ENCODE peak calls at places on chromosomes 2 and 18, in ten cellular contexts. D is iPS DF 19.7; A is NCI-H524; Z is activated CD4-positive, CD25-positive, alpha-beta regulatory T cell; W is Kasumi-1; L is GOT3; B is activated T-cell treated with anti-CD3 and anti-CD28 coated beads, Interleukin-2, amount 50 U/mL, for 1 hour; T is HT-29; C is activated gamma-delta T cell treated with anti-CD3 and anti-CD28 coated beads, Interleukin-2, amount 50 U/mL, for 16 hours; P is hepatocyte. K is an unnamed sample.
A peak's percentile ranks its signal among the peaks of the same experiment; 100 is the strongest.

GRCh38 chr2:133054297-133054696 is 384.3 kb upstream of the LYPD1 start:
- DNase-seq in W (no peak), A (no peak), D (no peak), C (no peak), T (no peak), Z (no peak), P (no peak), L (no peak), B (no peak), K (peak; percentile 4)

GRCh38 chr18:61556862-61557261 is 223.6 kb downstream of the CDH20 start:
- DNase-seq in P (no peak), Z (no peak), D (no peak), T (no peak), A (no peak), B (no peak), L (no peak), C (no peak), W (no peak), K (no peak)

GRCh38 chr2:130829020-130829419 is 7.7 kb upstream of the ARHGEF4 start:
- DNase-seq in T (no peak), Z (no peak), W (no peak), C (no peak), D (no peak), A (no peak), B (no peak), P (peak; percentile 43), L (no peak), K (no peak)

GRCh38 chr18:9647496-9648323 is 33.4 kb upstream of the PPP4R1 start:
- DNase-seq in Z (no peak), T (no peak), W (no peak), L (no peak), B (no peak), C (no peak), A (no peak), P (no peak), D (no peak), K (no peak)

GRCh38 chr2:223967981-223968380 is 10.7 kb downstream of the MRPL44 start:
- DNase-seq in L (no peak), Z (no peak), P (no peak), T (no peak), C (no peak), B (no peak), D (no peak), W (no peak), A (no peak), K (no peak)

GRCh38 chr2:176166260-176166659 is 9.2 kb downstream of the HOXD3 start:
- DNase-seq in A (no peak), W (no peak), Z (no peak), T (no peak), P (no peak), C (no peak), L (no peak), B (no peak), D (no peak), K (peak; percentile 44)

GRCh38 chr2:65386340-65386739 is 46.1 kb downstream of the SPRED2 start:
- DNase-seq in W (no peak), Z (no peak), D (no peak), B (no peak), P (no peak), T (no peak), A (no peak), C (no peak), L (no peak), K (no peak)

GRCh38 chr2:196939381-196939780 is 12.9 kb upstream of the PGAP1 start:
- DNase-seq in A (no peak), C (no peak), T (peak; percentile 1), D (no peak), W (no peak), Z (no peak), P (no peak), L (no peak), B (no peak), K (no peak)

GRCh38 chr2:105445498-105445897 is 46.6 kb upstream of the FHL2 start:
- DNase-seq in A (no peak), L (no peak), C (no peak), W (no peak), Z (no peak), T (no peak), B (no peak), P (no peak), D (no peak), K (no peak)

GRCh38 chr2:165462433-165462832 is 7.1 kb upstream of the CSRNP3 start:
- DNase-seq in B (no peak), D (no peak), T (no peak), L (no peak), Z (no peak), C (no peak), A (peak; percentile 96), W (no peak), P (no peak), K (no peak)

GRCh38 chr18:7617738-7618422 is 50.8 kb downstream of the PTPRM start:
- DNase-seq in C (no peak), Z (no peak), W (no peak), P (peak; percentile 37), D (no peak), L (no peak), A (no peak), T (no peak), B (no peak), K (peak; percentile 56)

GRCh38 chr2:51237626-51238271 is 205.8 kb upstream of the NRXN1 start:
- DNase-seq in W (no peak), T (no peak), A (no peak), B (no peak), C (no peak), P (no peak), Z (no peak), L (no peak), D (no peak), K (no peak)

GRCh38 chr2:112275314-112275886 is at the start of gene ZC3H6:
- DNase-seq in W (peak; percentile 94), B (peak; percentile 100), A (peak; percentile 91), C (peak; percentile 99), D (peak; percentile 83), L (peak; percentile 97), P (peak; percentile 98), T (peak; percentile 96), Z (peak; percentile 98), K (peak; percentile 99)

GRCh38 chr18:56278643-56279042 is 359.7 kb downstream of the TXNL1 start:
- DNase-seq in D (no peak), B (no peak), W (no peak), C (no peak), T (no peak), L (no peak), Z (no peak), A (no peak), P (no peak), K (no peak)

GRCh38 chr2:9950521-9951271 is 797 bp upstream of the GRHL1 start:
- DNase-seq in T (peak; percentile 39), Z (peak; percentile 39), A (peak; percentile 62), L (no peak), D (no peak), C (peak; percentile 17), B (no peak), P (peak; percentile 74), W (no peak), K (peak; percentile 83)

GRCh38 chr18:44079602-44080001 is 601.1 kb upstream of the SETBP1 start:
- DNase-seq in P (peak; percentile 46), T (peak; percentile 16), W (no peak), C (no peak), A (no peak), B (no peak), L (no peak), D (no peak), Z (no peak), K (no peak)

GRCh38 chr18:34122724-34123334 is 101.9 kb downstream of the NOL4 start:
- DNase-seq in D (no peak), Z (no peak), W (peak; percentile 85), T (peak; percentile 56), C (no peak), A (peak; percentile 26), P (peak; percentile 80), B (no peak), L (no peak), K (peak; percentile 70)

GRCh38 chr2:10175441-10175840 is 52.9 kb downstream of the RRM2 start:
- DNase-seq in D (no peak), P (no peak), W (no peak), B (no peak), T (no peak), C (no peak), Z (no peak), L (no peak), A (no peak), K (no peak)

GRCh38 chr2:77228379-77228778 is 293.8 kb downstream of the LRRTM4 start:
- DNase-seq in C (no peak), Z (no peak), A (peak; percentile 57), B (no peak), P (peak; percentile 57), T (no peak), W (no peak), D (no peak), L (no peak), K (peak; percentile 21)

GRCh38 chr2:135245055-135245454 is 193.0 kb downstream of the RAB3GAP1 start:
- DNase-seq in W (peak; percentile 86), T (peak; percentile 8), A (no peak), P (no peak), D (no peak), C (no peak), L (no peak), B (no peak), Z (no peak), K (peak; percentile 36)

GRCh38 chr2:221501210-221501882 is 70.8 kb downstream of the EPHA4 start:
- DNase-seq in P (no peak), W (no peak), D (no peak), A (no peak), Z (no peak), B (no peak), C (no peak), T (no peak), L (no peak), K (peak; percentile 67)

GRCh38 chr2:184370954-184371353 is 227.4 kb upstream of the ZNF804A start:
- DNase-seq in D (no peak), P (no peak), W (no peak), T (no peak), C (no peak), L (no peak), B (no peak), A (no peak), Z (no peak), K (no peak)

GRCh38 chr18:26228562-26229260 is 2.5 kb downstream of the TAF4B start:
- DNase-seq in L (no peak), D (no peak), A (no peak), W (peak; percentile 22), C (no peak), B (no peak), T (no peak), P (no peak), Z (no peak), K (no peak)

GRCh38 chr2:10076988-10077527 is 3.2 kb downstream of the CYS1 start:
- DNase-seq in P (peak; percentile 6), T (no peak), B (no peak), D (no peak), W (no peak), Z (no peak), L (no peak), A (no peak), C (no peak), K (no peak)

GRCh38 chr2:150468350-150468960 is 19.0 kb downstream of the RND3 start:
- DNase-seq in L (no peak), P (no peak), C (no peak), D (no peak), T (no peak), Z (no peak), A (no peak), W (no peak), B (no peak), K (no peak)

GRCh38 chr2:219987830-219988229 is 360.4 kb downstream of the SLC4A3 start:
- DNase-seq in L (peak; percentile 8), A (no peak), C (no peak), W (no peak), B (no peak), T (no peak), P (peak; percentile 60), D (no peak), Z (no peak), K (no peak)

GRCh38 chr2:182595650-182596049 is 120.4 kb upstream of the DNAJC10 start:
- DNase-seq in B (no peak), P (no peak), A (no peak), D (no peak), Z (no peak), T (no peak), W (no peak), L (no peak), C (no peak), K (no peak)

GRCh38 chr2:186327251-186327868 is 158.7 kb upstream of the ZC3H15 start:
- DNase-seq in L (no peak), P (no peak), T (no peak), W (no peak), C (no peak), Z (no peak), A (no peak), D (no peak), B (no peak), K (no peak)